ENCODE peak calls at places on chromosomes 6 and 20, in four cellular contexts. F is lung, V is ovary, D is A549. Y is an unnamed sample.

GRCh38 chr6:30719356-30719755 is 796 bp upstream of the TUBB start:
- DNase-seq in D (no peak), F (no peak), V (no peak), Y (no peak)

GRCh38 chr6:116314878-116315277 is 35.1 kb upstream of the TSPYL1 start:
- DNase-seq in V (no peak), F (no peak), D (no peak), Y (no peak)

GRCh38 chr6:118660218-118660569 is 8.8 kb upstream of the CEP85L start:
- DNase-seq in F (no peak), D (no peak), V (no peak), Y (no peak)

GRCh38 chr6:3269412-3269975 is 10.7 kb downstream of the PSMG4 start:
- DNase-seq in V (peak; percentile 89), F (no peak), D (no peak), Y (no peak)

GRCh38 chr6:166351715-166352285 is 9.5 kb upstream of the SFT2D1 start:
- DNase-seq in V (no peak), D (no peak), F (peak; percentile 33), Y (no peak)

GRCh38 chr6:143758551-143758950 is 80.8 kb downstream of the PHACTR2 start:
- DNase-seq in F (no peak), D (no peak), V (no peak), Y (no peak)

GRCh38 chr6:72080260-72080941 is 194.1 kb downstream of the RIMS1 start:
- DNase-seq in D (no peak), F (no peak), V (no peak), Y (no peak)

GRCh38 chr6:39197521-39198500 is 31.5 kb downstream of the KCNK5 start:
- DNase-seq in V (no peak), F (no peak), D (no peak), Y (no peak)

GRCh38 chr6:114783083-114783482 is 440.3 kb upstream of the HS3ST5 start:
- DNase-seq in D (no peak), F (no peak), V (no peak), Y (no peak)

GRCh38 chr6:12473494-12473893 is 183.3 kb downstream of the EDN1 start:
- DNase-seq in D (no peak), V (no peak), F (no peak), Y (no peak)

GRCh38 chr20:9672027-9672426 is 157.6 kb downstream of the LAMP5 start:
- DNase-seq in F (no peak), V (no peak), D (no peak), Y (no peak)

GRCh38 chr6:35757461-35758123 is 18.8 kb upstream of the CLPSL2 start:
- DNase-seq in F (no peak), D (peak; percentile 46), V (no peak), Y (no peak)

DNA sequence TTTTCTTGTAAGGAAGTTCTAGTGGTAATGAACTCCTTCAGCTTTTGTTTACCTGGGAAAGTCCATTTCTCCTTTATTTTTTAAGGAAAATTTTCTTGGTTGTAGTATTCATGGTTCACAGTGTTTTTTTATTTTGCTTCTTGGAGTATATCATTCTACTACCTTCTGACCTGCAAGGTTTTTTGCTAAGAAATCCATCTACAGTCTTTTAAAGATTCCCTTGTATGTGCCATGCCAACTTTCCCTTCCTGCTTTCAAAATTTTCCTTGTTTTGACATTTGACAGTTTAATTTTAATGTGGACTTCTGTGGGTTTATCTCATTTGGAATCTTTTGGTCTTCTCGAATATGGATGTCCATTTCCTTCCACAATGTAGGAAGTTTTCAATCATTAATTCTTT is 855.6 kb downstream of the TBC1D32 start:
- DNase-seq in D (no peak), F (no peak), V (no peak), Y (no peak)
- H3K9me3 ChIP-seq in D (no peaks in the 10 kb centered on the region), F (peaks cover 3% of the 10 kb centered on the region), V (no peaks in the 10 kb centered on the region), Y (peaks cover 51% of the 10 kb centered on the region)

GRCh38 chr6:129842137-129842536 is 19.0 kb downstream of the TMEM244 start:
- DNase-seq in F (no peak), V (no peak), D (no peak), Y (no peak)
- H3K4me3 ChIP-seq in F (no peak overlapping the region), V (no peak overlapping the region), D (no peak overlapping the region), Y (no peak overlapping the region)

GRCh38 chr20:56143759-56144158 is 104.8 kb upstream of the MC3R start:
- DNase-seq in D (no peak), F (no peak), V (no peak), Y (no peak)
- H3K9me3 ChIP-seq in D (peaks cover 3% of the 10 kb centered on the region), F (peaks cover 20% of the 10 kb centered on the region), V (no peaks in the 10 kb centered on the region), Y (peaks cover 32% of the 10 kb centered on the region)

GRCh38 chr6:87902383-87902782 is 145.3 kb upstream of the SPACA1 start:
- DNase-seq in D (no peak), F (no peak), V (no peak), Y (no peak)

GRCh38 chr6:87903299-87903698 is 144.3 kb upstream of the SPACA1 start:
- DNase-seq in D (no peak), F (no peak), V (no peak), Y (no peak)

GRCh38 chr6:87907521-87907920 is 140.1 kb upstream of the SPACA1 start:
- DNase-seq in F (no peak), D (no peak), V (no peak), Y (no peak)

GRCh38 chr6:87904041-87904440 is 143.6 kb upstream of the SPACA1 start:
- DNase-seq in V (no peak), D (no peak), F (no peak), Y (no peak)

DNA sequence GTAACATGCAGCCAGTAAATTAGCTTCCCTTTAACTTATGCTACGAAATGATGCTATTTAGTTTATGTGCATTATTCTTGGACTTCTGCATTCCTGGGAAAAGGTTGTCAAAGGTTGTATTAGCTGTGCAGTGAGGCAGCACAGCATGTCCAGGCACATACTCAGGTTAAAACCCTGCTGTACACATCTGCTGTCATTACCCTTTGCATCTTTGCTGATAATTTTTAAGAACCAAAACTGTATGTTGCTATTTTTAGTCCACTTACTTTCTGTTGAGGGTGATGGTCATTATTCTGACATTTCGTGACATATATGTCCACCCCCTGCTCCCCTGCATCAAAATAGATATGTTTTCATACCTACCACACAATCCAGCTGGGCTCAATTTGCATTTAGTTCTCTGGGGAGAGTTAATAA is 142.5 kb upstream of the SPACA1 start:
- DNase-seq in D (no peak), V (no peak), F (no peak), Y (no peak)
- H3K4me3 ChIP-seq in D (no peak overlapping the region), V (no peak overlapping the region), F (no peak overlapping the region), Y (no peak overlapping the region)

GRCh38 chr20:23198815-23199214 is 112.7 kb upstream of the CD93 start:
- DNase-seq in F (no peak), D (no peak), V (no peak), Y (no peak)

GRCh38 chr20:23201658-23202057 is 115.5 kb upstream of the CD93 start:
- DNase-seq in V (no peak), F (no peak), D (no peak), Y (no peak)

GRCh38 chr20:23200413-23200812 is 114.3 kb upstream of the CD93 start:
- DNase-seq in D (no peak), V (no peak), F (no peak), Y (no peak)

GRCh38 chr20:23199356-23199755 is 113.2 kb upstream of the CD93 start:
- DNase-seq in F (no peak), V (no peak), D (no peak), Y (no peak)

GRCh38 chr20:23200914-23201313 is 114.8 kb upstream of the CD93 start:
- DNase-seq in D (peak; percentile 43), F (peak; percentile 63), V (no peak), Y (no peak)
- H3K9me3 ChIP-seq in D (peaks cover 5% of the 10 kb centered on the region), F (peaks cover under 1% of the 10 kb centered on the region), V (no peaks in the 10 kb centered on the region), Y (peaks cover 6% of the 10 kb centered on the region)

DNA sequence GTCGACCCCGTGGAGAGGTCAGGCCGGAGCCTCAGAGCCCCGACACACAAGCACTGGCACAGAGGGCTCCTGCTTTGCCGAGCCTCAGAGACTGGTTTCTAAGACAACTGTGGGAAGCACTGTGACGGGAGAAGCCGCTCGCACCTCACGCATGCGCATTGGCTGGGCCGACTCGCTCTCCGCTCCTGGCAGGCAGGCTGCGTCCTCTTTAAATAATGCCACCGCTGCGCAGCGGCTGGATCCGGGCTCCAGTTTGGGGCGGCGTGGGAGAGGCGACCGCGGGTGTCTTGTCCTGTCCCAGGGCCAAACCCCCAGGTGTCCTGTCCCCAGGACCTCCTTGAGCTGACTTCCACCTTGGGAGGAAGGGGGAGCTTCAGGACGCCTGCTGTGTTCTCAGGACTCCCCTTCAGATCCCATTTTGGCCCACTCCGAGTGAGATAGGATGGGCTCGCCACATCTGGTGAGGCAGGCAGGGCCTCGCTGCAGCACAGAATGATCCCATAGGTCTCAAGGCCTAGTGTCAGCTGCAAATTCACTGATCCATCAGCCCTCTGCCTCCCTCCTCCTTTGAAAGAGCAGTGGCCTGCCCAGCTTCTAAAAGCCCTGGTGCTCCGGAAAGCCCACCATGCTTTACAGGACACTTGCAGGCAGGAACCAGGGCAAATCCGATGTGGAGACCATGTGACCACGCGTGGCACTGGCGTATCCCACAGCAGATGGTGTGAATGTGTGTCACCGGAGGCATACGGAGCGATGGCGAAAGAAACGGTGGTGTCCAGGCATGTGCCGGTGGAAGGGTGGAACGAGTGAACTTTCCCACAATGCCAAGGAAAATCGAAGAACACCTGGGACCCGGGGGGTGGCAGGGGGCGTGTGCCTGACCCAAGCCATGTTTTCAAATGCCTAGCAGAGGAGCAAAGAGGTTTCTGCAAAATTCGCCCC is 169.3 kb upstream of the ZNF337 start:
- DNase-seq in F (peak; percentile 76), V (peak; percentile 65), D (peak; percentile 58), Y (peak; percentile 78)
- H3K4me3 ChIP-seq in F (no peak overlapping the region), V (no peak overlapping the region), D (peak overlapping the region; percentile 30), Y (peak overlapping the region; percentile 65)

GRCh38 chr6:169473663-169474062 is 220.0 kb upstream of the THBS2 start:
- DNase-seq in V (no peak), D (no peak), F (no peak), Y (no peak)
- H3K9me3 ChIP-seq in V (no peaks in the 10 kb centered on the region), D (peaks cover 4% of the 10 kb centered on the region), F (no peaks in the 10 kb centered on the region), Y (peaks cover 67% of the 10 kb centered on the region)

Y was measured in left ventricle myocardium inferior.